ENCODE peak calls at places on chromosomes 5 and 9, in five cellular contexts. One of them, this sample, is unnamed.

GRCh38 chr9:136378171-136379002 is 4.9 kb upstream of the CARD9 start:
- DNase-seq in naive thymus-derived CD8-positive, alpha-beta T cell: no peak
- DNase-seq in fibroblast of the aortic adventitia: no peak
- DNase-seq in sigmoid colon: no peak
- DNase-seq in progenitor cell of endocrine pancreas: no peak
- DNase-seq in this sample: no peak

GRCh38 chr5:75265731-75266130 is 29.1 kb upstream of the ANKRD31 start:
- DNase-seq in naive thymus-derived CD8-positive, alpha-beta T cell: peak
- DNase-seq in fibroblast of the aortic adventitia: peak
- DNase-seq in sigmoid colon: no peak
- DNase-seq in progenitor cell of endocrine pancreas: no peak
- DNase-seq in this sample: peak

GRCh38 chr5:88502179-88503064 is 233.8 kb upstream of the TMEM161B start:
- DNase-seq in naive thymus-derived CD8-positive, alpha-beta T cell: no peak
- DNase-seq in fibroblast of the aortic adventitia: peak
- DNase-seq in sigmoid colon: no peak
- DNase-seq in progenitor cell of endocrine pancreas: no peak
- DNase-seq in this sample: peak

GRCh38 chr9:113913426-113914195 is 37.5 kb downstream of the ZNF618 start:
- DNase-seq in naive thymus-derived CD8-positive, alpha-beta T cell: no peak
- DNase-seq in fibroblast of the aortic adventitia: peak
- DNase-seq in sigmoid colon: no peak
- DNase-seq in progenitor cell of endocrine pancreas: no peak
- DNase-seq in this sample: no peak

GRCh38 chr5:909086-909485 is 16.4 kb downstream of the TRIP13 start:
- DNase-seq in naive thymus-derived CD8-positive, alpha-beta T cell: no peak
- DNase-seq in fibroblast of the aortic adventitia: no peak
- DNase-seq in sigmoid colon: no peak
- DNase-seq in progenitor cell of endocrine pancreas: no peak
- DNase-seq in this sample: no peak

GRCh38 chr5:53381-54174 is 38.4 kb upstream of the PLEKHG4B start:
- DNase-seq in naive thymus-derived CD8-positive, alpha-beta T cell: no peak
- DNase-seq in fibroblast of the aortic adventitia: no peak
- DNase-seq in sigmoid colon: no peak
- DNase-seq in progenitor cell of endocrine pancreas: peak
- DNase-seq in this sample: peak

GRCh38 chr9:126724226-126724625 is 80.6 kb upstream of the ZBTB43 start:
- DNase-seq in naive thymus-derived CD8-positive, alpha-beta T cell: no peak
- DNase-seq in fibroblast of the aortic adventitia: no peak
- DNase-seq in sigmoid colon: no peak
- DNase-seq in progenitor cell of endocrine pancreas: no peak
- DNase-seq in this sample: no peak

GRCh38 chr5:463952-464351 is 21.0 kb downstream of the EXOC3 start:
- DNase-seq in naive thymus-derived CD8-positive, alpha-beta T cell: peak
- DNase-seq in fibroblast of the aortic adventitia: no peak
- DNase-seq in sigmoid colon: peak
- DNase-seq in progenitor cell of endocrine pancreas: no peak
- DNase-seq in this sample: no peak

GRCh38 chr9:15642369-15642962 is 89.6 kb downstream of the CCDC171 start:
- DNase-seq in naive thymus-derived CD8-positive, alpha-beta T cell: no peak
- DNase-seq in fibroblast of the aortic adventitia: peak
- DNase-seq in sigmoid colon: no peak
- DNase-seq in progenitor cell of endocrine pancreas: no peak
- DNase-seq in this sample: peak

GRCh38 chr9:4970970-4971641 is 14.0 kb upstream of the JAK2 start:
- DNase-seq in naive thymus-derived CD8-positive, alpha-beta T cell: no peak
- DNase-seq in fibroblast of the aortic adventitia: no peak
- DNase-seq in sigmoid colon: no peak
- DNase-seq in progenitor cell of endocrine pancreas: no peak
- DNase-seq in this sample: no peak

GRCh38 chr5:179836225-179837019 is 15.7 kb downstream of the SQSTM1 start:
- DNase-seq in naive thymus-derived CD8-positive, alpha-beta T cell: peak
- DNase-seq in fibroblast of the aortic adventitia: peak
- DNase-seq in sigmoid colon: peak
- DNase-seq in progenitor cell of endocrine pancreas: no peak
- DNase-seq in this sample: no peak

GRCh38 chr9:69857131-69857530 is 36.5 kb downstream of the CFAP95 start:
- DNase-seq in naive thymus-derived CD8-positive, alpha-beta T cell: no peak
- DNase-seq in fibroblast of the aortic adventitia: peak
- DNase-seq in sigmoid colon: no peak
- DNase-seq in progenitor cell of endocrine pancreas: no peak
- DNase-seq in this sample: no peak

GRCh38 chr9:126626117-126627022 is 12.6 kb downstream of the LMX1B start:
- DNase-seq in naive thymus-derived CD8-positive, alpha-beta T cell: no peak
- DNase-seq in fibroblast of the aortic adventitia: no peak
- DNase-seq in sigmoid colon: no peak
- DNase-seq in progenitor cell of endocrine pancreas: no peak
- DNase-seq in this sample: no peak

GRCh38 chr5:142823176-142823575 is 53.0 kb downstream of the ARHGAP26 start:
- DNase-seq in naive thymus-derived CD8-positive, alpha-beta T cell: no peak
- DNase-seq in fibroblast of the aortic adventitia: peak
- DNase-seq in sigmoid colon: no peak
- DNase-seq in progenitor cell of endocrine pancreas: no peak
- DNase-seq in this sample: no peak

GRCh38 chr5:178234753-178235599 is 2.4 kb upstream of the PHYKPL start:
- DNase-seq in naive thymus-derived CD8-positive, alpha-beta T cell: peak
- DNase-seq in fibroblast of the aortic adventitia: peak
- DNase-seq in sigmoid colon: peak
- DNase-seq in progenitor cell of endocrine pancreas: peak
- DNase-seq in this sample: peak

This sample was measured in ACHN.